ENCODE peak calls at places on chromosome 16, in six cellular contexts. F is uterus; P is colonic mucosa; S is fibroblast of lung; C is CD8-positive, alpha-beta T cell; I is GM12878. H is an unnamed sample.

GRCh38 chr16:9446471-9447194 is 355.2 kb downstream of the HAPSTR1 start:
- DNase-seq in F (no peak), P (no peak), S (no peak), C (no peak), I (no peak), H (no peak)

GRCh38 chr16:67195676-67196075 is 3.3 kb upstream of the ELMO3 start:
- DNase-seq in F (no peak), P (no peak), S (no peak), C (no peak), I (no peak), H (no peak)

GRCh38 chr16:55147401-55147800 is 176.6 kb upstream of the IRX6 start:
- DNase-seq in F (no peak), P (no peak), S (no peak), C (no peak), I (no peak), H (no peak)

GRCh38 chr16:23448392-23448791 is 4.6 kb downstream of the COG7 start:
- DNase-seq in F (no peak), P (peak), S (no peak), C (no peak), I (no peak), H (no peak)

GRCh38 chr16:12674096-12674495 is 129.6 kb downstream of the CPPED1 start:
- DNase-seq in F (no peak), P (no peak), S (no peak), C (no peak), I (no peak), H (no peak)

GRCh38 chr16:50830698-50831097 is 88.8 kb downstream of the CYLD start:
- DNase-seq in F (no peak), P (no peak), S (no peak), C (no peak), I (no peak), H (no peak)

GRCh38 chr16:4787627-4788482 is at the start of gene SEPTIN12:
- DNase-seq in F (no peak), P (no peak), S (no peak), C (no peak), I (no peak), H (no peak)

GRCh38 chr16:4783251-4783950 is 4.7 kb downstream of the SEPTIN12 start:
- DNase-seq in F (no peak), P (no peak), S (no peak), C (no peak), I (no peak), H (no peak)

GRCh38 chr16:5509794-5510193 is 412.2 kb upstream of the EEF2KMT start:
- DNase-seq in F (no peak), P (peak), S (no peak), C (no peak), I (no peak), H (no peak)

GRCh38 chr16:46768809-46769208 is 20.7 kb upstream of the MYLK3 start:
- DNase-seq in F (no peak), P (no peak), S (no peak), C (no peak), I (no peak), H (no peak)

GRCh38 chr16:3401719-3402397 is 843 bp downstream of the ZNF174 start:
- DNase-seq in F (no peak), P (no peak), S (peak), C (no peak), I (no peak), H (peak)

GRCh38 chr16:86584726-86585721 is 6.7 kb downstream of the FOXL1 start:
- DNase-seq in F (no peak), P (no peak), S (peak), C (no peak), I (no peak), H (no peak)

GRCh38 chr16:3625911-3626732 is 14.7 kb upstream of the SLX4 start:
- DNase-seq in F (no peak), P (no peak), S (no peak), C (no peak), I (no peak), H (no peak)

GRCh38 chr16:11585460-11586374 is 1.0 kb downstream of the LITAF start:
- DNase-seq in F (peak), P (peak), S (peak), C (peak), I (no peak), H (peak)

GRCh38 chr16:4159726-4160125 is 43.5 kb upstream of the ADCY9 start:
- DNase-seq in F (no peak), P (no peak), S (no peak), C (no peak), I (no peak), H (no peak)

GRCh38 chr16:26204138-26204537 is 512.4 kb downstream of the HS3ST4 start:
- DNase-seq in F (no peak), P (no peak), S (no peak), C (no peak), I (no peak), H (no peak)

GRCh38 chr16:50622643-50623369 is 58.3 kb downstream of the SNX20 start:
- DNase-seq in F (no peak), P (no peak), S (no peak), C (no peak), I (no peak), H (no peak)

GRCh38 chr16:17224859-17225258 is 245.9 kb downstream of the XYLT1 start:
- DNase-seq in F (peak), P (peak), S (peak), C (peak), I (no peak), H (no peak)

GRCh38 chr16:49776085-49776501 is 79.8 kb downstream of the ZNF423 start:
- DNase-seq in F (no peak), P (no peak), S (no peak), C (no peak), I (no peak), H (peak)

GRCh38 chr16:86205521-86206245 is 304.6 kb upstream of the FOXF1 start:
- DNase-seq in F (no peak), P (no peak), S (no peak), C (no peak), I (no peak), H (no peak)

GRCh38 chr16:57863434-57864160 is 61.3 kb upstream of the KIFC3 start:
- DNase-seq in F (peak), P (peak), S (peak), C (no peak), I (no peak), H (peak)

GRCh38 chr16:75116081-75116910 is at the start of gene LDHD:
- DNase-seq in F (peak), P (peak), S (peak), C (no peak), I (no peak), H (peak)

GRCh38 chr16:5918553-5919127 is 821.0 kb upstream of the EEF2KMT start:
- DNase-seq in F (no peak), P (peak), S (no peak), C (no peak), I (no peak), H (peak)

GRCh38 chr16:11689031-11689840 is 21.0 kb downstream of the SNN start:
- DNase-seq in F (no peak), P (no peak), S (peak), C (no peak), I (peak), H (no peak)

GRCh38 chr16:22189473-22190168 is 16.5 kb upstream of the EEF2K start:
- DNase-seq in F (peak), P (peak), S (peak), C (peak), I (no peak), H (no peak)

GRCh38 chr16:79632289-79632688 is 31.8 kb upstream of the MAF start:
- DNase-seq in F (no peak), P (no peak), S (no peak), C (no peak), I (no peak), H (no peak)

GRCh38 chr16:47854737-47855136 is 301.1 kb downstream of the ABCC12 start:
- DNase-seq in F (no peak), P (no peak), S (no peak), C (no peak), I (no peak), H (no peak)

GRCh38 chr16:11198817-11199216 is 57.2 kb downstream of the SOCS1 start:
- DNase-seq in F (no peak), P (peak), S (no peak), C (no peak), I (no peak), H (no peak)

GRCh38 chr16:10930755-10931093 is 11.5 kb downstream of the DEXI start:
- DNase-seq in F (no peak), P (no peak), S (no peak), C (no peak), I (no peak), H (peak)

GRCh38 chr16:66390346-66391108 is 24.0 kb downstream of the CDH5 start:
- DNase-seq in F (no peak), P (no peak), S (no peak), C (no peak), I (no peak), H (no peak)

GRCh38 chr16:65909310-65910050 is 457.0 kb upstream of the CDH5 start:
- DNase-seq in F (no peak), P (no peak), S (no peak), C (no peak), I (no peak), H (no peak)

GRCh38 chr16:20740901-20741491 is 622 bp downstream of the THUMPD1 start:
- DNase-seq in F (peak), P (peak), S (peak), C (peak), I (peak), H (peak)

GRCh38 chr16:66273036-66273435 is 93.5 kb upstream of the CDH5 start:
- DNase-seq in F (no peak), P (no peak), S (no peak), C (no peak), I (no peak), H (no peak)

GRCh38 chr16:17836868-17837602 is 366.3 kb upstream of the XYLT1 start:
- DNase-seq in F (no peak), P (no peak), S (peak), C (no peak), I (no peak), H (peak)

GRCh38 chr16:53369921-53370320 is 64.3 kb upstream of the RBL2 start:
- DNase-seq in F (no peak), P (no peak), S (peak), C (no peak), I (no peak), H (no peak)

GRCh38 chr16:83771306-83771942 is 36.4 kb upstream of the HSBP1 start:
- DNase-seq in F (peak), P (no peak), S (no peak), C (no peak), I (no peak), H (no peak)

GRCh38 chr16:11201498-11202259 is 54.3 kb downstream of the SOCS1 start:
- DNase-seq in F (no peak), P (no peak), S (peak), C (no peak), I (no peak), H (peak)

GRCh38 chr16:85170066-85171003 is 58.1 kb upstream of the CIBAR2 start:
- DNase-seq in F (no peak), P (no peak), S (peak), C (no peak), I (no peak), H (peak)

GRCh38 chr16:85169333-85170065 is 57.2 kb upstream of the CIBAR2 start:
- DNase-seq in F (no peak), P (no peak), S (peak), C (no peak), I (no peak), H (no peak)

GRCh38 chr16:85166699-85167588 is 54.7 kb upstream of the CIBAR2 start:
- DNase-seq in F (no peak), P (no peak), S (no peak), C (no peak), I (no peak), H (no peak)

GRCh38 chr16:85167589-85168537 is 55.6 kb upstream of the CIBAR2 start:
- DNase-seq in F (no peak), P (no peak), S (no peak), C (no peak), I (no peak), H (peak)

DNA sequence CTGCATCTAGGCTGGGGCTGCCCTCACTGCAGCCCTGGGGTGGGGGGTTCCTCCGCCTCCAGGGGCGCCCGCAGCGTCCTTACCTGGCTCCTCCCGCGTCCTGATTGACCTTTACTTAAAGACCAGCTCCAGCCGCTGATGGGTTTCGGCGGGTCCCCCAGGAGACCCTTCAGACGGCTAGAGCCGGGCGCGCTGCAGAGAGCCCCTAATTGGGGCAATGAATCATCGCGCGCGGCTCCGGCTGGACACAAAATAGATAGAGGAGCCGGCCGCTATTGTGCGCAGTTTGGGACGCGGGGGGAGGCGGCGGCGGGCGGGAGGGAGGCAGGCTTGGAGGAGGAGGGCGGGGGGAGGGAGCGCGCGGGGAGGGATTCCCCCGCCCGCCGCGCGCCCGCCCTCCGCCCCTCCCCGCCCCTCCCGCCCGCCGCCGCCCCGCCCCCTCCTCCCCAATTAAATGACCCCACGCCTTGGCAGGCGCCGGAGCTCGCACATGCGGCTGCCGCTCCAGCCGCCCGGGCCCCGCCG is 56.5 kb upstream of the CIBAR2 start:
- DNase-seq in F (peak), P (peak), S (peak), C (no peak), I (no peak), H (peak)
- H3K4me3 ChIP-seq in F (peak), P (no peak), S (peak), C (no peak), I (no peak), H (peak)

GRCh38 chr16:73231969-73232554 is 184.1 kb upstream of the ZFHX3 start:
- DNase-seq in F (peak), P (no peak), S (no peak), C (no peak), I (no peak), H (no peak)
- H3K4me3 ChIP-seq in F (peak), P (no peak), S (peak), C (no peak), I (no peak), H (no peak)

DNA sequence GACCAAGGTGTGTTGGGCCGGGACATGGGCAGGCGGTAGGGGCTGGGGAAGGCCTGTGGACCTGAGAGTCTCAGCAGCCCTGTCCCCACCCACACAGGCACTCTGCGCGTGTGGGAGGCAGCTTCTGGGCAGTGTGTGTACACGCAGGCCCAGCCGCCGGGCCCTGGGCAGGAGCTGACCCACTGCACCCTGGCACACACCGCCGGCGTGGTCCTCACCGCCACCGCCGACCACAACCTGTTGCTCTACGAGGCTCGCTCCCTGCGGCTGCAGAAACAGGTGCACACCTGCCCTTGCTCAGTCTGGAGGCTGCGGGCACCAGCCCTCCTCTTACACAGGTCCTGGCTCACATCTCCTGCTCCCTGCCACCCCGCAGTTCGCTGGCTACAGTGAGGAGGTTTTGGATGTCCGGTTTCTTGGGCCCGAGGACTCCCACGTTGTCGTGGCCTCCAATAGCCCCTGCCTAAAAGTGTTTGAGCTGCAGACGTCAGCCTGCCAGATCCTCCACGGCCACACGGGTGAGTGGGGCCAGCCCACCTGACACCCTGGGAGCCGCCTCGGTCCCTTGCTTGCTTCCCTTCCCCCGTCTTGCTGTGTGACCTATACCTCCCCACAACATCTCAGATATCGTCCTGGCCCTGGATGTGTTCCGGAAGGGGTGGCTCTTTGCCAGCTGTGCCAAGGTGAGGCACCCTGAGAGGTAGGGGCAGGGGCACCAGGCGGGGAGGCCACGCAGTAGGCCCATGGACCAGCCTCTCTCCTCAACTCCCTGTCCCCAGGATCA is 3.8 kb downstream of the TBL3 start:
- DNase-seq in F (no peak), P (no peak), S (no peak), C (no peak), I (no peak), H (no peak)
- H3K4me3 ChIP-seq in F (no peak), P (no peak), S (no peak), C (no peak), I (no peak), H (no peak)

DNA sequence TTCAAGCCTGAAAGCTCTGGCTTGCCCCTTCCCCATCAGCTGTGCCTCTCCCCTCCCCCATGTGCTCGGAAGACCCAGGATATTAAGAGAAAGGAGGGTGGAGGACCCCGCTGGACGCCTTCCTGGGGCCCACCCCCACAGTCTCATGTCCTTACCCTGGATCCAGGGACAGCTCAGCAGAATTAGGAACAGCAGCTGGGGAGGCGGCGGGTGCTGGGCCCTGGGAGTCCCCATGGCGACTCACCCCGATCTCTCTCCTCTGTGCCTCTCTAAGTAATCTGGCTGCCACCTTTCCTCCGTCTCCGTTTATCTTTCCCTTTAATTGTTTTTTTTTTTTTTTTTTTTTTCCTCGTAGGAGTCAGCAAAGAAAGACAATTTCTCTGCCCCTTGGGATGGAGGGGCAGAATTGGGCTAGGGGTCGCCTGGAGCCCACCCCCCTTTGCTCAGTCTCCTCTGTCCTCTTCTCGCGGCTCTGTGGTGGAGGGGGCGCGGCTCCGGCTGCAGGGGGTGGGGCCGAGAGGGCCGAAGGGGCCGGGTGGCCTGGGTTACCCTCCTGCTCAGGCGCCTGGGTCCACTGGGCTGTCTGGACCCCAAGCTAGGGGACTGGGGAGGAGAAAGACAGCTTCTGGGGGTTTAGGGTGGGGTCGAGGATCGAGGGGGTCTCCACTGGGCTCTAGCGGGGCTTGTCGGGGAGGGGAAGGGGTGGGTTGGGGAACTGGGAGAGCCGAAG is 399 bp downstream of the SEZ6L2 start:
- DNase-seq in F (no peak), P (peak), S (no peak), C (no peak), I (no peak), H (peak)
- H3K4me3 ChIP-seq in F (peak), P (peak), S (no peak), C (no peak), I (no peak), H (peak)

GRCh38 chr16:28623172-28623711 is 13.4 kb upstream of the SULT1A1 start:
- DNase-seq in F (no peak), P (peak), S (no peak), C (peak), I (no peak), H (peak)
- H3K4me3 ChIP-seq in F (peak), P (peak), S (no peak), C (peak), I (no peak), H (no peak)

DNA sequence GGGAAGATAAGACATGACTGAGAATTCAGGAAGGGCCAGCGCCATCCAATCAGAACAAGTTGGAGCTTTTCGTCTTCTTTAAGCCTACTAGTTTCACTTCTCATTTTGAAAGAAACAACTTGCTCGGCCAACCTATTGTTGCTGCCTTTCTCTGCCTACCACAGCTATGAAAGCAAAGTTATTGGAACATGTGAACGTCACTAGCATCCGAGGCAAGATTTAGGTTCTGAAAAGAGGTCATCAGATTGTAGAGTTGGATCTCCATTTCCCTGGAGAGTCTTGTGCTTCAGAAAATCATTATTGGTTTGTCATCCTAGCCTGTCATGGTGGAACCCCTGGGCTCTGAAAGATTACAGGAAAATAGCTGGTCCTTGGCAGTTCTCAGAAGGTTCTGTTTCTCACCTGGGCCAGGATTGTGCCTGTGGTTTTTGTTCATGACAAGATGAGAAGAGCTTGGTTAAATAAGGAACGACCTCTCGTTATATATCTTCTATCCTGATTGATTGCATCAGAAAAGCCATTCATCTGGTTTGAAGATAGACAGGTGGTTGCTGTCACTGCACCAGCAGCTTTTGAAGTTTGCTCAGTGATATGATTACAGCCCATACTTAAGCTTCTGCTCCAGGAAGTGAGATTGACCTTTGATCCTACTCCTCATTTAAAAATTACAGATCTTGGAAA is 25.3 kb downstream of the CDH13 start:
- DNase-seq in F (no peak), P (no peak), S (no peak), C (no peak), I (peak), H (no peak)
- H3K4me3 ChIP-seq in F (no peak), P (no peak), S (no peak), C (no peak), I (no peak), H (no peak)

GRCh38 chr16:68901910-68902309 is 58.6 kb downstream of the TANGO6 start:
- DNase-seq in F (no peak), P (no peak), S (peak), C (no peak), I (no peak), H (no peak)
- H3K4me3 ChIP-seq in F (no peak), P (no peak), S (no peak), C (no peak), I (no peak), H (no peak)

DNA sequence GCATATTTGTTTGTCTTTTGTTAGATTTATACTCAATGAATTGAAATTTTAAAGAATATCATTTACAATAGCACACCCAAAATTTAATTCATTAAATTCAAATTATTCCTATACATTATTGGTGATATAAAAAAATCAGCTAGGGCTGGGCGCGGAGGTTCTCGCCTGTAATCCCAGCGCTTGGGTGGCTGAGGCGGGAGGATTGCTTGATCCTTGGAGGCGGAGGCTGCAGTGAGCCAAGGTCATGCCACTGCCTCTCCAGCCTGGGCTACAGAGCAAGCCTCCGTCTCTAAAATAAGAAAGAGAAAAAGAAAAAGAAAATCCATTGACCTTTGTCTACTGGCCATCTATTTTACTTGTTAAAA is 4.5 kb upstream of the PRDM7 start:
- DNase-seq in F (no peak), P (no peak), S (no peak), C (no peak), I (no peak), H (no peak)
- H3K4me3 ChIP-seq in F (no peak), P (no peak), S (no peak), C (no peak), I (no peak), H (no peak)